ENCODE peak calls at places on chromosome 6, in five cellular contexts. B is foreskin fibroblast, G is right cardiac atrium, I is Caki2, S is kidney glomerular epithelial cell. N is an unnamed sample.

GRCh38 chr6:74973621-74974020 is 232.2 kb downstream of the COL12A1 start:
- DNase-seq in B (no peak), G (no peak), I (no peak), S (no peak), N (no peak)

GRCh38 chr6:166330612-166331011 is 11.7 kb downstream of the SFT2D1 start:
- DNase-seq in B (peak; percentile 38), G (peak; percentile 71), I (peak; percentile 83), S (peak; percentile 60), N (no peak)

GRCh38 chr6:34056301-34056700 is 89.6 kb downstream of the GRM4 start:
- DNase-seq in B (peak; percentile 85), G (peak; percentile 74), I (peak; percentile 96), S (peak; percentile 54), N (no peak)

GRCh38 chr6:56655250-56655649 is 12.6 kb upstream of the DST start:
- DNase-seq in B (peak; percentile 56), G (no peak), I (no peak), S (no peak), N (no peak)

GRCh38 chr6:106975699-106976032 is 1.1 kb upstream of the CD24 start:
- DNase-seq in B (peak; percentile 46), G (no peak), I (peak; percentile 46), S (peak; percentile 44), N (no peak)

GRCh38 chr6:167551634-167552630 is 227.0 kb downstream of the TTLL2 start:
- DNase-seq in B (no peak), G (no peak), I (no peak), S (no peak), N (no peak)

GRCh38 chr6:56671651-56672461 is 29.2 kb upstream of the DST start:
- DNase-seq in B (peak; percentile 51), G (no peak), I (no peak), S (no peak), N (no peak)

GRCh38 chr6:13538084-13538483 is 36.3 kb upstream of the SIRT5 start:
- DNase-seq in B (peak; percentile 60), G (no peak), I (no peak), S (peak; percentile 39), N (no peak)

GRCh38 chr6:81766482-81767069 is 14.1 kb upstream of the TENT5A start:
- DNase-seq in B (peak; percentile 94), G (no peak), I (peak; percentile 93), S (peak; percentile 97), N (no peak)

GRCh38 chr6:55713411-55713810 is 134.4 kb upstream of the HMGCLL1 start:
- DNase-seq in B (peak; percentile 78), G (no peak), I (no peak), S (peak; percentile 4), N (no peak)

GRCh38 chr6:28137458-28138020 is 4.1 kb upstream of the ZKSCAN8 start:
- DNase-seq in B (peak; percentile 53), G (no peak), I (peak; percentile 48), S (peak; percentile 54), N (no peak)

GRCh38 chr6:158605266-158605878 is 39.2 kb downstream of the DYNLT1 start:
- DNase-seq in B (peak; percentile 90), G (no peak), I (peak; percentile 28), S (peak; percentile 84), N (no peak)

GRCh38 chr6:150169609-150170008 is 26.8 kb downstream of the PPP1R14C start:
- DNase-seq in B (peak; percentile 71), G (no peak), I (no peak), S (peak; percentile 60), N (no peak)

GRCh38 chr6:84910881-84911607 is 146.6 kb upstream of the TBX18 start:
- DNase-seq in B (peak; percentile 33), G (no peak), I (no peak), S (no peak), N (no peak)

GRCh38 chr6:31692886-31693285 is 10.2 kb downstream of the ABHD16A start:
- DNase-seq in B (no peak), G (no peak), I (no peak), S (no peak), N (no peak)

GRCh38 chr6:10837009-10837691 is 1.2 kb downstream of the MAK start:
- DNase-seq in B (peak; percentile 53), G (peak; percentile 50), I (peak; percentile 47), S (peak; percentile 10), N (no peak)

GRCh38 chr6:165008971-165009370 is 300.4 kb downstream of the C6orf118 start:
- DNase-seq in B (no peak), G (no peak), I (peak; percentile 10), S (no peak), N (no peak)

GRCh38 chr6:46983007-46983411 is 59.1 kb downstream of the ADGRF1 start:
- DNase-seq in B (peak; percentile 73), G (no peak), I (peak; percentile 77), S (peak; percentile 93), N (no peak)

GRCh38 chr6:47698342-47698787 is at the start of gene ADGRF4:
- DNase-seq in B (peak; percentile 8), G (no peak), I (peak; percentile 83), S (peak; percentile 64), N (no peak)

GRCh38 chr6:11810039-11810541 is 31.5 kb upstream of the ADTRP start:
- DNase-seq in B (peak; percentile 86), G (peak; percentile 89), I (peak; percentile 68), S (peak; percentile 89), N (no peak)

GRCh38 chr6:75896526-75896925 is 147.5 kb downstream of the MYO6 start:
- DNase-seq in B (no peak), G (no peak), I (no peak), S (no peak), N (no peak)

GRCh38 chr6:2957696-2958330 is 13.6 kb downstream of the SERPINB6 start:
- DNase-seq in B (no peak), G (no peak), I (no peak), S (no peak), N (no peak)

GRCh38 chr6:157092736-157093135 is 230.6 kb downstream of the TMEM242 start:
- DNase-seq in B (no peak), G (no peak), I (no peak), S (peak; percentile 23), N (no peak)

GRCh38 chr6:168968228-168968627 is 285.4 kb downstream of the THBS2 start:
- DNase-seq in B (peak; percentile 98), G (peak; percentile 34), I (peak; percentile 85), S (peak; percentile 55), N (no peak)

GRCh38 chr6:170034294-170034693 is 256.6 kb downstream of the DLL1 start:
- DNase-seq in B (no peak), G (no peak), I (no peak), S (no peak), N (no peak)

GRCh38 chr6:64998173-64998572 is 708.9 kb downstream of the EYS start:
- DNase-seq in B (no peak), G (no peak), I (no peak), S (no peak), N (no peak)

GRCh38 chr6:33641602-33642001 is 20.5 kb downstream of the ITPR3 start:
- DNase-seq in B (peak; percentile 52), G (no peak), I (no peak), S (no peak), N (no peak)